ENCODE peak calls at places on chromosomes 2 and 18, in eight cellular contexts. D is CD4-positive, alpha-beta T cell; X is COR-L47; Y is HCEC 1CT; Q is GM12891; W is hippocampal formation; T is GF-D8; P is substantia nigra. U is an unnamed sample.

GRCh38 chr18:10164241-10165160 is 250.7 kb downstream of the VAPA start:
- DNase-seq in D (no peak), X (peak), Y (no peak), Q (no peak), W (no peak), T (no peak), P (no peak), U (no peak)

GRCh38 chr2:36441816-36442215 is 86.2 kb downstream of the CRIM1 start:
- DNase-seq in D (no peak), X (no peak), Y (peak), Q (no peak), W (no peak), T (no peak), P (no peak), U (peak)

GRCh38 chr2:99336780-99337163 is 417 bp upstream of the EIF5B start:
- DNase-seq in D (no peak), X (peak), Y (no peak), Q (no peak), W (no peak), T (no peak), P (no peak), U (no peak)

GRCh38 chr18:51069885-51070284 is 39.9 kb downstream of the SMAD4 start:
- DNase-seq in D (no peak), X (no peak), Y (peak), Q (no peak), W (no peak), T (no peak), P (no peak), U (no peak)

GRCh38 chr2:20608666-20609348 is 42.1 kb downstream of the HS1BP3 start:
- DNase-seq in D (no peak), X (no peak), Y (no peak), Q (no peak), W (no peak), T (no peak), P (no peak), U (peak)

GRCh38 chr18:44452346-44452745 is 228.3 kb upstream of the SETBP1 start:
- DNase-seq in D (no peak), X (no peak), Y (no peak), Q (no peak), W (no peak), T (no peak), P (no peak), U (peak)

GRCh38 chr2:143819190-143819735 is 690.0 kb downstream of the ARHGAP15 start:
- DNase-seq in D (no peak), X (no peak), Y (no peak), Q (no peak), W (no peak), T (no peak), P (no peak), U (no peak)

GRCh38 chr2:144357623-144358400 is 162.1 kb downstream of the ZEB2 start:
- DNase-seq in D (no peak), X (no peak), Y (peak), Q (no peak), W (no peak), T (no peak), P (no peak), U (peak)

GRCh38 chr2:181678033-181678586 is 2.2 kb downstream of the NEUROD1 start:
- DNase-seq in D (peak), X (no peak), Y (no peak), Q (no peak), W (no peak), T (no peak), P (no peak), U (peak)

GRCh38 chr2:151518802-151519201 is 109.1 kb downstream of the RIF1 start:
- DNase-seq in D (no peak), X (no peak), Y (peak), Q (no peak), W (no peak), T (no peak), P (no peak), U (peak)

GRCh38 chr18:10030816-10031541 is 117.2 kb downstream of the VAPA start:
- DNase-seq in D (no peak), X (no peak), Y (no peak), Q (no peak), W (no peak), T (no peak), P (no peak), U (no peak)

GRCh38 chr2:205686231-205687017 is 4.1 kb downstream of the NRP2 start:
- DNase-seq in D (no peak), X (no peak), Y (no peak), Q (no peak), W (no peak), T (no peak), P (no peak), U (no peak)

GRCh38 chr2:68931149-68931711 is 21.5 kb downstream of the GKN2 start:
- DNase-seq in D (no peak), X (no peak), Y (no peak), Q (no peak), W (no peak), T (no peak), P (no peak), U (no peak)

GRCh38 chr2:217643814-217644301 is 358.9 kb downstream of the TNS1 start:
- DNase-seq in D (no peak), X (no peak), Y (no peak), Q (no peak), W (no peak), T (no peak), P (no peak), U (no peak)

GRCh38 chr2:1405967-1406366 is 7.3 kb upstream of the TPO start:
- DNase-seq in D (no peak), X (no peak), Y (no peak), Q (no peak), W (no peak), T (no peak), P (no peak), U (no peak)

GRCh38 chr2:238570926-238571325 is 144.2 kb downstream of the ASB1 start:
- DNase-seq in D (no peak), X (no peak), Y (no peak), Q (no peak), W (no peak), T (no peak), P (no peak), U (no peak)

GRCh38 chr2:170822885-170823799 is 6.5 kb downstream of the GAD1 start:
- DNase-seq in D (no peak), X (no peak), Y (no peak), Q (no peak), W (no peak), T (no peak), P (no peak), U (no peak)

GRCh38 chr2:120670771-120671480 is 64.7 kb upstream of the GLI2 start:
- DNase-seq in D (no peak), X (no peak), Y (no peak), Q (no peak), W (no peak), T (no peak), P (no peak), U (peak)

GRCh38 chr2:207516206-207516605 is 13.6 kb upstream of the CREB1 start:
- DNase-seq in D (no peak), X (no peak), Y (no peak), Q (no peak), W (no peak), T (no peak), P (no peak), U (peak)

GRCh38 chr2:222960126-222960525 is 91.9 kb upstream of the KCNE4 start:
- DNase-seq in D (no peak), X (no peak), Y (no peak), Q (no peak), W (no peak), T (no peak), P (no peak), U (no peak)

GRCh38 chr2:179981085-179981484 is 26.0 kb downstream of the CWC22 start:
- DNase-seq in D (no peak), X (peak), Y (peak), Q (no peak), W (no peak), T (no peak), P (no peak), U (peak)

GRCh38 chr2:215540646-215541045 is 104.8 kb upstream of the FN1 start:
- DNase-seq in D (no peak), X (no peak), Y (peak), Q (no peak), W (no peak), T (no peak), P (no peak), U (peak)

GRCh38 chr2:143856973-143857372 is 662.9 kb downstream of the ZEB2 start:
- DNase-seq in D (no peak), X (no peak), Y (no peak), Q (no peak), W (no peak), T (no peak), P (no peak), U (no peak)

GRCh38 chr2:237408280-237408679 is 5.7 kb downstream of the COL6A3 start:
- DNase-seq in D (no peak), X (no peak), Y (peak), Q (no peak), W (no peak), T (no peak), P (no peak), U (peak)

GRCh38 chr2:28454016-28454930 is 41.6 kb upstream of the PLB1 start:
- DNase-seq in D (no peak), X (no peak), Y (peak), Q (no peak), W (no peak), T (no peak), P (no peak), U (no peak)

GRCh38 chr2:86634352-86634751 is 10.7 kb upstream of the RNF103 start:
- DNase-seq in D (no peak), X (no peak), Y (no peak), Q (no peak), W (no peak), T (no peak), P (no peak), U (no peak)

GRCh38 chr2:23487735-23488492 is 102.9 kb downstream of the KLHL29 start:
- DNase-seq in D (no peak), X (no peak), Y (peak), Q (no peak), W (no peak), T (peak), P (no peak), U (peak)

GRCh38 chr18:58438161-58438983 is 190.5 kb downstream of the ALPK2 start:
- DNase-seq in D (no peak), X (no peak), Y (no peak), Q (no peak), W (no peak), T (no peak), P (no peak), U (peak)

GRCh38 chr18:56257215-56257614 is 381.2 kb downstream of the TXNL1 start:
- DNase-seq in D (no peak), X (no peak), Y (peak), Q (no peak), W (no peak), T (no peak), P (no peak), U (peak)

GRCh38 chr2:141529674-141530073 is 601.1 kb downstream of the LRP1B start:
- DNase-seq in D (no peak), X (no peak), Y (peak), Q (no peak), W (no peak), T (no peak), P (no peak), U (no peak)